ENCODE peak calls at places on chromosomes 5 and 9, in nine cellular contexts. E is GM03348; N is activated T-helper 1 cell treated with anti-CD3 and anti-CD28 coated beads, Interleukin-2, amount 50 U/mL, for 16 hours; W is activated naive CD4-positive, alpha-beta T cell treated with anti-CD3 and anti-CD28 coated beads for 36 hours; O is AG09309; Z is tibial nerve; V is hepatocyte; S is activated effector memory CD4-positive, alpha-beta T cell treated with Interleukin-2 at 50 U/mL for 16 hours; M is iPS-NIHi11. I is an unnamed sample.

GRCh38 chr9:90274725-90275124 is 367.9 kb downstream of the DIRAS2 start:
- DNase-seq in E (no peak), N (no peak), W (no peak), O (no peak), Z (no peak), V (no peak), S (no peak), M (no peak), I (no peak)

GRCh38 chr5:14003513-14003912 is 59.0 kb upstream of the DNAH5 start:
- DNase-seq in E (no peak), N (no peak), W (no peak), O (no peak), Z (no peak), V (no peak), S (no peak), M (no peak), I (no peak)

GRCh38 chr5:123044926-123045617 is 8.5 kb upstream of the PPIC start:
- DNase-seq in E (no peak), N (no peak), W (no peak), O (no peak), Z (no peak), V (peak; percentile 19), S (no peak), M (no peak), I (no peak)

GRCh38 chr5:56977822-56978221 is 25.9 kb upstream of the MIER3 start:
- DNase-seq in E (no peak), N (no peak), W (no peak), O (no peak), Z (no peak), V (no peak), S (no peak), M (no peak), I (no peak)

GRCh38 chr5:6088706-6089105 is 289.6 kb downstream of the MED10 start:
- DNase-seq in E (no peak), N (no peak), W (no peak), O (no peak), Z (no peak), V (no peak), S (no peak), M (no peak), I (no peak)

GRCh38 chr5:150317048-150318003 is 14.6 kb upstream of the ARSI start:
- DNase-seq in E (peak; percentile 89), N (no peak), W (peak; percentile 22), O (peak; percentile 52), Z (no peak), V (peak; percentile 83), S (no peak), M (peak; percentile 47), I (no peak)

GRCh38 chr5:68149189-68149588 is 66.4 kb upstream of the PIK3R1 start:
- DNase-seq in E (no peak), N (no peak), W (no peak), O (no peak), Z (no peak), V (peak; percentile 29), S (no peak), M (no peak), I (no peak)

GRCh38 chr5:150846651-150847333 is 471 bp downstream of the IRGM start:
- DNase-seq in E (peak; percentile 82), N (peak; percentile 8), W (peak; percentile 83), O (peak; percentile 75), Z (no peak), V (peak; percentile 88), S (peak; percentile 41), M (peak; percentile 75), I (peak; percentile 67)

GRCh38 chr5:51201024-51201423 is 182.2 kb upstream of the ISL1 start:
- DNase-seq in E (no peak), N (no peak), W (no peak), O (no peak), Z (no peak), V (no peak), S (no peak), M (no peak), I (no peak)

GRCh38 chr9:128164332-128164885 is 4.3 kb downstream of the BBLN start:
- DNase-seq in E (no peak), N (no peak), W (no peak), O (no peak), Z (no peak), V (no peak), S (no peak), M (no peak), I (no peak)

GRCh38 chr5:159412284-159413046 is 82.2 kb upstream of the IL12B start:
- DNase-seq in E (no peak), N (peak; percentile 21), W (peak; percentile 86), O (no peak), Z (no peak), V (no peak), S (peak; percentile 67), M (no peak), I (no peak)

GRCh38 chr9:101449071-101449721 is 13.6 kb upstream of the ALDOB start:
- DNase-seq in E (peak; percentile 85), N (peak; percentile 5), W (peak; percentile 50), O (no peak), Z (peak; percentile 19), V (peak; percentile 90), S (peak; percentile 10), M (peak; percentile 95), I (peak; percentile 67)

GRCh38 chr5:67957374-67957773 is 258.2 kb upstream of the PIK3R1 start:
- DNase-seq in E (no peak), N (no peak), W (no peak), O (no peak), Z (no peak), V (no peak), S (no peak), M (peak; percentile 22), I (no peak)

GRCh38 chr9:106966481-106966880 is 103.5 kb downstream of the ZNF462 start:
- DNase-seq in E (no peak), N (no peak), W (no peak), O (no peak), Z (no peak), V (no peak), S (no peak), M (no peak), I (no peak)

GRCh38 chr5:3738909-3739308 is 143.3 kb downstream of the IRX1 start:
- DNase-seq in E (no peak), N (no peak), W (no peak), O (no peak), Z (no peak), V (no peak), S (no peak), M (no peak), I (no peak)

GRCh38 chr5:151618907-151619306 is 27.8 kb upstream of the FAT2 start:
- DNase-seq in E (no peak), N (no peak), W (no peak), O (no peak), Z (no peak), V (no peak), S (no peak), M (no peak), I (no peak)

GRCh38 chr5:170357853-170358497 is 31.2 kb downstream of the KCNMB1 start:
- DNase-seq in E (no peak), N (no peak), W (no peak), O (no peak), Z (peak; percentile 56), V (no peak), S (no peak), M (no peak), I (no peak)

GRCh38 chr9:1837453-1838084 is 177.6 kb upstream of the SMARCA2 start:
- DNase-seq in E (peak; percentile 25), N (no peak), W (peak; percentile 37), O (no peak), Z (no peak), V (peak; percentile 18), S (no peak), M (peak; percentile 81), I (peak; percentile 6)

GRCh38 chr5:2131826-2132496 is 249.2 kb upstream of the IRX4 start:
- DNase-seq in E (no peak), N (no peak), W (no peak), O (no peak), Z (no peak), V (no peak), S (no peak), M (no peak), I (no peak)

GRCh38 chr5:139788294-139788875 is 7.2 kb upstream of the PSD2 start:
- DNase-seq in E (no peak), N (no peak), W (no peak), O (no peak), Z (peak; percentile 16), V (no peak), S (no peak), M (peak; percentile 65), I (no peak)

GRCh38 chr5:107223066-107223465 is 447.7 kb downstream of the EFNA5 start:
- DNase-seq in E (no peak), N (no peak), W (no peak), O (no peak), Z (no peak), V (no peak), S (no peak), M (no peak), I (no peak)

GRCh38 chr5:170483701-170484458 is 19.9 kb upstream of the KCNIP1 start:
- DNase-seq in E (no peak), N (no peak), W (peak; percentile 10), O (no peak), Z (no peak), V (peak; percentile 60), S (no peak), M (no peak), I (no peak)

GRCh38 chr5:96934291-96934694 is 1.6 kb upstream of the LNPEP start:
- DNase-seq in E (peak; percentile 21), N (no peak), W (peak; percentile 42), O (peak; percentile 3), Z (no peak), V (peak; percentile 23), S (no peak), M (no peak), I (no peak)

I was measured in HuH-7.